ENCODE peak calls at places on chromosomes 6 and 20, in six cellular contexts. F is MM.1S, Y is cardiac muscle cell, X is BJ, Q is AG09309, B is HL-60. R is an unnamed sample.

GRCh38 chr20:23233341-23233740 is 117.2 kb upstream of the NXT1 start:
- DNase-seq in B (peak), F (no peak), X (no peak), Y (no peak), Q (no peak), R (no peak)

GRCh38 chr6:158457616-158458278 is 102.1 kb upstream of the TMEM181 start:
- DNase-seq in B (no peak), Q (no peak), F (no peak), Y (peak), X (no peak), R (no peak)

GRCh38 chr20:33178726-33179125 is 10.8 kb downstream of the BPIFA2 start:
- DNase-seq in X (no peak), B (no peak), F (no peak), Q (no peak), Y (no peak), R (no peak)

GRCh38 chr6:98787401-98787800 is 47.0 kb upstream of the POU3F2 start:
- DNase-seq in F (no peak), Y (no peak), B (no peak), Q (no peak), X (no peak), R (no peak)

GRCh38 chr6:53103993-53104675 is 38.9 kb downstream of the FBXO9 start:
- DNase-seq in F (peak), X (no peak), Q (no peak), Y (peak), B (no peak), R (no peak)

GRCh38 chr20:23082846-23083552 is 3.1 kb downstream of the CD93 start:
- DNase-seq in X (no peak), F (no peak), B (peak), Y (no peak), Q (no peak), R (no peak)

GRCh38 chr20:50303573-50304500 is 113.2 kb downstream of the CEBPB start:
- DNase-seq in X (no peak), B (peak), Q (no peak), F (no peak), Y (peak), R (no peak)

GRCh38 chr6:17705428-17705777 is 1.3 kb downstream of the NUP153 start:
- DNase-seq in B (peak), F (peak), Q (no peak), X (no peak), Y (peak), R (no peak)

GRCh38 chr20:40688129-40689099 is 622 bp downstream of the MAFB start:
- DNase-seq in Y (no peak), B (no peak), Q (no peak), X (no peak), F (no peak), R (no peak)

GRCh38 chr20:5191829-5192569 is 65.2 kb downstream of the CDS2 start:
- DNase-seq in Y (peak), B (peak), Q (peak), X (peak), F (peak), R (no peak)

GRCh38 chr20:36847009-36847709 is 28.8 kb upstream of the TLDC2 start:
- DNase-seq in B (no peak), Y (peak), Q (no peak), F (no peak), X (no peak), R (no peak)

GRCh38 chr20:41046716-41047115 is 18.1 kb downstream of the TOP1 start:
- DNase-seq in B (no peak), Q (no peak), X (no peak), F (no peak), Y (no peak), R (no peak)

GRCh38 chr6:157323924-157324276 is 581 bp upstream of the TMEM242 start:
- DNase-seq in X (no peak), Q (peak), B (peak), Y (peak), F (peak), R (no peak)

GRCh38 chr20:46012926-46013825 is 4.5 kb downstream of the MMP9 start:
- DNase-seq in F (no peak), X (no peak), Q (no peak), Y (no peak), B (peak), R (no peak)

GRCh38 chr20:46011631-46012482 is 3.1 kb downstream of the MMP9 start:
- DNase-seq in F (no peak), B (peak), X (no peak), Q (no peak), Y (peak), R (no peak)

GRCh38 chr20:46017272-46017671 is 8.6 kb downstream of the MMP9 start:
- DNase-seq in B (no peak), Q (no peak), F (no peak), X (no peak), Y (no peak), R (no peak)

GRCh38 chr20:46013826-46014516 is 5.3 kb downstream of the MMP9 start:
- DNase-seq in Q (no peak), B (peak), X (no peak), F (peak), Y (peak), R (no peak)

DNA sequence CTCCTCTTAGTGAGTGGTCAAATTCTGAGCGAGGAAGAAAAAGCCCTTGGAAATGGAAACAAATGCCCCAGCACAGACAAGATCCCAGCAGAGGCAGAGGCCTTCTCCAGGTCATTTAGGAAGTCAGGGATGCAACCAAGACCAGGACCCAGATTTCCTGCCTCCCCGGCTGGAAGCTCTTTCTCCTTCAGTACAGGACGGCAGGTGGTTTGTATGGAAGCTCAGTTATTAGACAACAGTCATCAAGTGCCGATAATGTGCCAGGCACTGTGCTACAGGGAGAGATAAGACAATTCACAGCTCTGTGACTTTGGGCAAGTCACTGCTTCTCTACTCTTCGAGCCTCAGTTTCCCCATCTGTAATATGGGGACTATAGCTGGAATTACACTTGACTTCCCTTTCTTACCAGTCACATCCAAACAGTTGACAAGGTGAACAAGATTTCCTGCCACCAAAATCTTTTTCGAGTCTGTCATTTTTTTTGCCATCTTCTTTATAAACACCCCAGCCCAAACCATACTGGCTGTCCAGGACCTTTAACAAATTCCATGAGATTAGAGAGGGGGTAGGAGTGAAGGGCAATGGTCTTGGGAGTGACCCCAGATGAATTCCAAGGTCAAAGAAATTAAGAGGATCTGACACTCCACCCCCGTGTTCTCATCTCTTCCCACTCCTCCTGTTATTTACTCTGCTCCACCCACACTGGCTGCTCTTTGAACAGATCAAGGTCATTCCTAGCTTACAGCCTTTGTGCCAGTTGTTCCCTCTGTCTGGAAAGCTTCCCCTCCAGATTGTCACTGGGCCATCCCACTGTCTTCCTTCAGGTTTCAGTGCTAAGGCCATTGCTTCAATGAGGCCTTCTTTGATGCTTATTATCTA is 6.0 kb downstream of the MMP9 start:
- DNase-seq in Q (no peak), B (no peak), Y (no peak), F (no peak), X (no peak), R (no peak)
- TF ChIP-seq CTCF in Q (no peak), B (no peak), Y (no peak), F (no peak), X (no peak), R (no peak)

GRCh38 chr6:160431791-160432404 is 83.7 kb downstream of the SLC22A3 start:
- DNase-seq in Q (no peak), X (no peak), B (no peak), Y (peak), F (no peak), R (no peak)
- H3K4me3 ChIP-seq in Q (no peak), X (no peak), B (no peak), Y (no peak), F (no peak), R (no peak)

DNA sequence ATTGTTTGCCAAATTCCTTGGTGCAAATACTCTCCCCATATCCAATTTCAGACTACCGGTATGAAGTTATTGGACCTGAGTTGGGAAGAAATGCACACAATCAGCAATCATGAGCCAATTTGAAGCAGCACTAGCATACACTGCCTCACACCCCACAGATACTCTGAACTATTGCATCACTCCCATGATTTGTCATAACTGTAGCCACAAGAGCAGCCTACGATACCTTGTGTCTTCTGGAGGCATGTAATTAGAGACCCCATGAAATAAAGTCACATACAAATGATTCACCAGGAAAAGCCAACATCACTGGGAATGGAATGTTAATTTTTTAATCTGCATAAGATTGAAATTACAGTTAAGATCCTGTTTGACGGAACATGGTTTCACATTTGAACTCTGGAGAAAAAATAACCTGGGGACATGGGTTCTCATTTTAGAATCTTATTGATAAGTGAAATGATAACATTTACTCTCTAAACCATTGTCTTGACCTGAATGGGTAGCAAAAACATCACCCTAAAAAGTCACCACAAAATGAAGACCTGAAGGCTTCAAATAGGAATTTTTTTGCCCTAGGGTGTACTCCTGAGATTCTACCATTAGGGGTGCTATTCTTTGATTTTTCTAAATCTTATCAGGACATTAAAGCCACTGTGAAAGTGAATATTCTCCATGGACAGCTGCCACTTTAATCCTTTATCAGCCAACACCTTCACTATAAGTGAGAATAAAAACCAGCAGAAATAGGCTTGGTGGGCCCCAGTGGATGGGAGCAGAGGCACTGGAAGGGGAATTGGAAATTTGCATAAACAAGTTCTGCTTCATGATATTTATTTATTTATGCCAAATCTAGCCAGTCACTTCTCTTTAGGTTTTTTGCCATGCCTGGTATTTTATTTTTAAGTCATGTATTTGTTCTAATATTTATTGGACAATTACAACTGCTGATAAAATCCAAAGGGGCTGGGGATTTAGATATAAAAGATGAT is 34.5 kb upstream of the HBS1L start:
- DNase-seq in B (peak), F (peak), X (peak), Q (peak), Y (peak), R (peak)
- TF ChIP-seq CTCF in B (peak), F (peak), X (peak), Q (peak), Y (peak), R (peak)

DNA sequence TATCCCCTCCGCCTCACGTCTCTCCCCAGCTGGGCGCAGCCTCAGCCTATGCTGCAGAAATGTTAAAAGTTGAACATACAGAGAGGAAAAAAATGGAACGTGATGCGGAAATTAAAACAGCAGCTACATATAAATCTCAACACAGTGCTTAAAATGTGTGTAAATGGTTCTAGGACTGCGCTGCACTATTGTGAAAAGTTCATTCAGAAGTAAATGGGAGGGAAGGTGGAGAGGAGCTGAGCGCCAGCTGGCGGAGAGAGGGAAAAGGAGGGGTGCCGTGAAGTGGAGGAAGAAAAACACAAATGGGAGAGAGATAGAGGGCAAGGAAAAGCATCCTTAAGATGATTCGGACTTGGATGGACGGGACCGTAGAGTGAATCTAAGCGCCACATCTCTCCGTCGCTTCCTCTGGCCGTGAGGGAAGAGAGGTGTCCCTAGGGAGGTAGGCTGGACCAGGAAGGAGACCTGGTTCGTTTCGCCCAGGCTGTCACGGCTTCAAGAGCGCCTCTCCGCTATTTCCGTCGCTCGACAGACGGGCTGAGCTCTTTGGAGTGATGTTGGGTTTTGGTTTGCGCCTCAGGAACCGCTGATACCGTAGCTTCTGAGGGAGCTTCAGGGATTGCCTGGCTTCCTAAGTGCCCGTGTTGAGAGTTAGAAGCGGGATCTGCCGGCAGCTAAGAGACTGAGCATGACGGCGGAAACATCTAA is 113.7 kb downstream of the TRIM27 start:
- DNase-seq in F (no peak), Y (peak), X (no peak), B (no peak), Q (no peak), R (no peak)
- H3K4me3 ChIP-seq in F (no peak), Y (peak), X (peak), B (peak), Q (peak), R (peak)

GRCh38 chr20:35560541-35560940 is 18.7 kb downstream of the ERGIC3 start:
- DNase-seq in F (no peak), B (no peak), Q (no peak), X (no peak), Y (no peak), R (no peak)

GRCh38 chr20:35562541-35563110 is 20.7 kb downstream of the ERGIC3 start:
- DNase-seq in F (no peak), B (no peak), Q (no peak), Y (no peak), X (no peak), R (no peak)

GRCh38 chr20:35560105-35560511 is 18.2 kb downstream of the ERGIC3 start:
- DNase-seq in Q (no peak), X (no peak), F (no peak), B (no peak), Y (no peak), R (no peak)

GRCh38 chr20:35561671-35562070 is 19.8 kb downstream of the ERGIC3 start:
- DNase-seq in F (no peak), B (no peak), Q (no peak), Y (no peak), X (no peak), R (no peak)

GRCh38 chr20:35561268-35561667 is 19.4 kb downstream of the ERGIC3 start:
- DNase-seq in X (no peak), B (peak), F (peak), Q (peak), Y (peak), R (no peak)
- TF ChIP-seq CTCF in X (peak), B (peak), F (peak), Q (peak), Y (peak), R (peak)